ENCODE peak calls at places on chromosomes 16 and 17, in four cellular contexts. Z is left ventricle myocardium superior, E is HCT116, W is ELR. X is an unnamed sample.

GRCh38 chr17:43456661-43457361 is 27.0 kb upstream of the DHX8 start:
- DNase-seq in W (peak), E (no peak), Z (peak), X (peak)

GRCh38 chr16:15576960-15577958 is 65.7 kb downstream of the MARF1 start:
- DNase-seq in W (no peak), Z (no peak), E (no peak), X (no peak)

GRCh38 chr17:15957206-15957605 is 12.3 kb downstream of the ADORA2B start:
- DNase-seq in W (peak), Z (no peak), E (peak), X (peak)

GRCh38 chr16:695355-696089 is 5.3 kb upstream of the WDR24 start:
- DNase-seq in E (no peak), Z (no peak), W (no peak), X (peak)

GRCh38 chr17:75241996-75242460 is 19.4 kb downstream of the GGA3 start:
- DNase-seq in Z (no peak), W (peak), E (no peak), X (no peak)

GRCh38 chr16:86826931-86827330 is 248.6 kb downstream of the FOXL1 start:
- DNase-seq in E (no peak), W (no peak), Z (no peak), X (no peak)

GRCh38 chr17:72343911-72344310 is 223.1 kb downstream of the SOX9 start:
- DNase-seq in W (peak), E (no peak), Z (no peak), X (no peak)

GRCh38 chr16:3054965-3055733 is 8.8 kb downstream of the MMP25 start:
- DNase-seq in W (no peak), E (no peak), Z (no peak), X (no peak)

GRCh38 chr17:74076446-74076845 is 127.0 kb upstream of the RPL38 start:
- DNase-seq in W (no peak), E (no peak), Z (no peak), X (no peak)